ENCODE peak calls at places on chromosomes 6 and 20, in ten cellular contexts. One of them, this sample, is unnamed.

GRCh38 chr6:26290941-26291340 is 74.1 kb upstream of the BTN3A2 start:
- DNase-seq in NCI-H1092 treated with DMSO at 0.1 percent for 48 hours: no peak
- DNase-seq in A549: no peak
- DNase-seq in retinal pigment epithelial cell: no peak
- DNase-seq in left lobe of liver: no peak
- DNase-seq in memory B cell: no peak
- DNase-seq in T-cell: no peak
- DNase-seq in stromal cell of bone marrow: no peak
- DNase-seq in GM13977: no peak
- DNase-seq in activated CD4-positive, CD25-positive, alpha-beta regulatory T cell treated with anti-CD3 and anti-CD28 coated beads, Interleukin-2, amount 50 U/mL, for 16 hours: no peak
- DNase-seq in this sample: no peak

GRCh38 chr20:53146201-53146891 is 174.2 kb downstream of the TSHZ2 start:
- DNase-seq in NCI-H1092 treated with DMSO at 0.1 percent for 48 hours: no peak
- DNase-seq in A549: no peak
- DNase-seq in retinal pigment epithelial cell: no peak
- DNase-seq in left lobe of liver: no peak
- DNase-seq in memory B cell: no peak
- DNase-seq in T-cell: no peak
- DNase-seq in stromal cell of bone marrow: no peak
- DNase-seq in GM13977: no peak
- DNase-seq in activated CD4-positive, CD25-positive, alpha-beta regulatory T cell treated with anti-CD3 and anti-CD28 coated beads, Interleukin-2, amount 50 U/mL, for 16 hours: no peak
- DNase-seq in this sample: no peak

GRCh38 chr6:110332281-110332680 is 25.9 kb downstream of the METTL24 start:
- DNase-seq in NCI-H1092 treated with DMSO at 0.1 percent for 48 hours: no peak
- DNase-seq in A549: no peak
- DNase-seq in retinal pigment epithelial cell: no peak
- DNase-seq in left lobe of liver: no peak
- DNase-seq in memory B cell: no peak
- DNase-seq in T-cell: no peak
- DNase-seq in stromal cell of bone marrow: no peak
- DNase-seq in GM13977: no peak
- DNase-seq in activated CD4-positive, CD25-positive, alpha-beta regulatory T cell treated with anti-CD3 and anti-CD28 coated beads, Interleukin-2, amount 50 U/mL, for 16 hours: no peak
- DNase-seq in this sample: no peak

GRCh38 chr20:48908661-48909316 is 12.7 kb upstream of the ARFGEF2 start:
- DNase-seq in NCI-H1092 treated with DMSO at 0.1 percent for 48 hours: no peak
- DNase-seq in A549: no peak
- DNase-seq in retinal pigment epithelial cell: no peak
- DNase-seq in left lobe of liver: no peak
- DNase-seq in memory B cell: no peak
- DNase-seq in T-cell: no peak
- DNase-seq in stromal cell of bone marrow: no peak
- DNase-seq in GM13977: no peak
- DNase-seq in activated CD4-positive, CD25-positive, alpha-beta regulatory T cell treated with anti-CD3 and anti-CD28 coated beads, Interleukin-2, amount 50 U/mL, for 16 hours: no peak
- DNase-seq in this sample: no peak

GRCh38 chr6:46338098-46338497 is 153.2 kb downstream of the RCAN2 start:
- DNase-seq in NCI-H1092 treated with DMSO at 0.1 percent for 48 hours: no peak
- DNase-seq in A549: no peak
- DNase-seq in retinal pigment epithelial cell: no peak
- DNase-seq in left lobe of liver: no peak
- DNase-seq in memory B cell: no peak
- DNase-seq in T-cell: no peak
- DNase-seq in stromal cell of bone marrow: no peak
- DNase-seq in GM13977: no peak
- DNase-seq in activated CD4-positive, CD25-positive, alpha-beta regulatory T cell treated with anti-CD3 and anti-CD28 coated beads, Interleukin-2, amount 50 U/mL, for 16 hours: no peak
- DNase-seq in this sample: no peak

GRCh38 chr6:13296536-13296997 is 31.8 kb downstream of the TBC1D7 start:
- DNase-seq in NCI-H1092 treated with DMSO at 0.1 percent for 48 hours: no peak
- DNase-seq in A549: no peak
- DNase-seq in retinal pigment epithelial cell: no peak
- DNase-seq in left lobe of liver: no peak
- DNase-seq in memory B cell: no peak
- DNase-seq in T-cell: no peak
- DNase-seq in stromal cell of bone marrow: no peak
- DNase-seq in GM13977: no peak
- DNase-seq in activated CD4-positive, CD25-positive, alpha-beta regulatory T cell treated with anti-CD3 and anti-CD28 coated beads, Interleukin-2, amount 50 U/mL, for 16 hours: no peak
- DNase-seq in this sample: no peak

GRCh38 chr6:24836116-24836515 is 37.4 kb upstream of the ARMH2 start:
- DNase-seq in NCI-H1092 treated with DMSO at 0.1 percent for 48 hours: peak
- DNase-seq in A549: no peak
- DNase-seq in retinal pigment epithelial cell: no peak
- DNase-seq in left lobe of liver: no peak
- DNase-seq in memory B cell: no peak
- DNase-seq in T-cell: no peak
- DNase-seq in stromal cell of bone marrow: peak
- DNase-seq in GM13977: no peak
- DNase-seq in activated CD4-positive, CD25-positive, alpha-beta regulatory T cell treated with anti-CD3 and anti-CD28 coated beads, Interleukin-2, amount 50 U/mL, for 16 hours: no peak
- DNase-seq in this sample: no peak

GRCh38 chr20:5191829-5192569 is 65.2 kb downstream of the CDS2 start:
- DNase-seq in NCI-H1092 treated with DMSO at 0.1 percent for 48 hours: peak
- DNase-seq in A549: peak
- DNase-seq in retinal pigment epithelial cell: no peak
- DNase-seq in left lobe of liver: no peak
- DNase-seq in memory B cell: no peak
- DNase-seq in T-cell: no peak
- DNase-seq in stromal cell of bone marrow: peak
- DNase-seq in GM13977: peak
- DNase-seq in activated CD4-positive, CD25-positive, alpha-beta regulatory T cell treated with anti-CD3 and anti-CD28 coated beads, Interleukin-2, amount 50 U/mL, for 16 hours: no peak
- DNase-seq in this sample: no peak

GRCh38 chr6:56204134-56204533 is 43.2 kb downstream of the COL21A1 start:
- DNase-seq in NCI-H1092 treated with DMSO at 0.1 percent for 48 hours: no peak
- DNase-seq in A549: no peak
- DNase-seq in retinal pigment epithelial cell: no peak
- DNase-seq in left lobe of liver: no peak
- DNase-seq in memory B cell: no peak
- DNase-seq in T-cell: no peak
- DNase-seq in stromal cell of bone marrow: no peak
- DNase-seq in GM13977: no peak
- DNase-seq in activated CD4-positive, CD25-positive, alpha-beta regulatory T cell treated with anti-CD3 and anti-CD28 coated beads, Interleukin-2, amount 50 U/mL, for 16 hours: no peak
- DNase-seq in this sample: no peak

GRCh38 chr6:103236923-103237322 is 1622.8 kb downstream of the HACE1 start:
- DNase-seq in NCI-H1092 treated with DMSO at 0.1 percent for 48 hours: no peak
- DNase-seq in A549: no peak
- DNase-seq in retinal pigment epithelial cell: peak
- DNase-seq in left lobe of liver: no peak
- DNase-seq in memory B cell: no peak
- DNase-seq in T-cell: no peak
- DNase-seq in stromal cell of bone marrow: no peak
- DNase-seq in GM13977: no peak
- DNase-seq in activated CD4-positive, CD25-positive, alpha-beta regulatory T cell treated with anti-CD3 and anti-CD28 coated beads, Interleukin-2, amount 50 U/mL, for 16 hours: no peak
- DNase-seq in this sample: no peak

This sample was measured in right lobe of liver.